ENCODE peak calls at places on chromosome 1, in four cellular contexts. One of them, this sample, is unnamed.

GRCh38 chr1:24027838-24028468 is 47.8 kb upstream of the SRSF10 start:
- DNase-seq in stimulated activated CD4-positive, alpha-beta T cell treated with anti-CD3 and anti-CD28 coated beads, Interleukin-15, amount 100 ng/mL, for 1 hour: no peak
- DNase-seq in sciatic nerve: no peak
- DNase-seq in GF-D8: no peak
- DNase-seq in this sample: no peak

GRCh38 chr1:33429846-33430750 is 797 bp downstream of the PHC2 start:
- DNase-seq in stimulated activated CD4-positive, alpha-beta T cell treated with anti-CD3 and anti-CD28 coated beads, Interleukin-15, amount 100 ng/mL, for 1 hour: no peak
- DNase-seq in sciatic nerve: peak; percentile 63
- DNase-seq in GF-D8: no peak
- DNase-seq in this sample: no peak

GRCh38 chr1:60746278-60746761 is 336.0 kb upstream of the NFIA start:
- DNase-seq in stimulated activated CD4-positive, alpha-beta T cell treated with anti-CD3 and anti-CD28 coated beads, Interleukin-15, amount 100 ng/mL, for 1 hour: no peak
- DNase-seq in sciatic nerve: peak; percentile 58
- DNase-seq in GF-D8: no peak
- DNase-seq in this sample: peak; percentile 76

GRCh38 chr1:45340816-45341215 is 576 bp upstream of the MUTYH start:
- DNase-seq in stimulated activated CD4-positive, alpha-beta T cell treated with anti-CD3 and anti-CD28 coated beads, Interleukin-15, amount 100 ng/mL, for 1 hour: no peak
- DNase-seq in sciatic nerve: no peak
- DNase-seq in GF-D8: no peak
- DNase-seq in this sample: no peak

GRCh38 chr1:111672338-111672737 is 52.7 kb downstream of the RAP1A start:
- DNase-seq in stimulated activated CD4-positive, alpha-beta T cell treated with anti-CD3 and anti-CD28 coated beads, Interleukin-15, amount 100 ng/mL, for 1 hour: no peak
- DNase-seq in sciatic nerve: no peak
- DNase-seq in GF-D8: no peak
- DNase-seq in this sample: no peak

GRCh38 chr1:195097316-195097715 is 1510.9 kb downstream of the KCNT2 start:
- DNase-seq in stimulated activated CD4-positive, alpha-beta T cell treated with anti-CD3 and anti-CD28 coated beads, Interleukin-15, amount 100 ng/mL, for 1 hour: no peak
- DNase-seq in sciatic nerve: no peak
- DNase-seq in GF-D8: no peak
- DNase-seq in this sample: no peak

GRCh38 chr1:62590255-62590969 is 6.9 kb upstream of the ANGPTL3 start:
- DNase-seq in stimulated activated CD4-positive, alpha-beta T cell treated with anti-CD3 and anti-CD28 coated beads, Interleukin-15, amount 100 ng/mL, for 1 hour: no peak
- DNase-seq in sciatic nerve: no peak
- DNase-seq in GF-D8: no peak
- DNase-seq in this sample: no peak

GRCh38 chr1:232300461-232300860 is 329.5 kb downstream of the SIPA1L2 start:
- DNase-seq in stimulated activated CD4-positive, alpha-beta T cell treated with anti-CD3 and anti-CD28 coated beads, Interleukin-15, amount 100 ng/mL, for 1 hour: no peak
- DNase-seq in sciatic nerve: no peak
- DNase-seq in GF-D8: no peak
- DNase-seq in this sample: no peak

GRCh38 chr1:74819062-74819461 is 86.1 kb downstream of the TYW3 start:
- DNase-seq in stimulated activated CD4-positive, alpha-beta T cell treated with anti-CD3 and anti-CD28 coated beads, Interleukin-15, amount 100 ng/mL, for 1 hour: no peak
- DNase-seq in sciatic nerve: no peak
- DNase-seq in GF-D8: no peak
- DNase-seq in this sample: no peak

GRCh38 chr1:33985656-33986055 is 121.8 kb downstream of the HMGB4 start:
- DNase-seq in stimulated activated CD4-positive, alpha-beta T cell treated with anti-CD3 and anti-CD28 coated beads, Interleukin-15, amount 100 ng/mL, for 1 hour: no peak
- DNase-seq in sciatic nerve: no peak
- DNase-seq in GF-D8: no peak
- DNase-seq in this sample: no peak

GRCh38 chr1:167617100-167617949 is 12.7 kb upstream of the RCSD1 start:
- DNase-seq in stimulated activated CD4-positive, alpha-beta T cell treated with anti-CD3 and anti-CD28 coated beads, Interleukin-15, amount 100 ng/mL, for 1 hour: no peak
- DNase-seq in sciatic nerve: no peak
- DNase-seq in GF-D8: peak; percentile 83
- DNase-seq in this sample: peak; percentile 82

GRCh38 chr1:205048382-205048781 is 5.4 kb downstream of the CNTN2 start:
- DNase-seq in stimulated activated CD4-positive, alpha-beta T cell treated with anti-CD3 and anti-CD28 coated beads, Interleukin-15, amount 100 ng/mL, for 1 hour: no peak
- DNase-seq in sciatic nerve: no peak
- DNase-seq in GF-D8: no peak
- DNase-seq in this sample: no peak

GRCh38 chr1:8055973-8056372 is 29.9 kb upstream of the ERRFI1 start:
- DNase-seq in stimulated activated CD4-positive, alpha-beta T cell treated with anti-CD3 and anti-CD28 coated beads, Interleukin-15, amount 100 ng/mL, for 1 hour: no peak
- DNase-seq in sciatic nerve: no peak
- DNase-seq in GF-D8: no peak
- DNase-seq in this sample: no peak

GRCh38 chr1:12166834-12167492 is at the start of gene TNFRSF1B:
- DNase-seq in stimulated activated CD4-positive, alpha-beta T cell treated with anti-CD3 and anti-CD28 coated beads, Interleukin-15, amount 100 ng/mL, for 1 hour: peak; percentile 52
- DNase-seq in sciatic nerve: peak; percentile 82
- DNase-seq in GF-D8: no peak
- DNase-seq in this sample: peak; percentile 93

GRCh38 chr1:91173379-91173890 is 151.6 kb upstream of the ZNF644 start:
- DNase-seq in stimulated activated CD4-positive, alpha-beta T cell treated with anti-CD3 and anti-CD28 coated beads, Interleukin-15, amount 100 ng/mL, for 1 hour: no peak
- DNase-seq in sciatic nerve: no peak
- DNase-seq in GF-D8: no peak
- DNase-seq in this sample: no peak

GRCh38 chr1:226135709-226136108 is 50.8 kb downstream of the ACBD3 start:
- DNase-seq in stimulated activated CD4-positive, alpha-beta T cell treated with anti-CD3 and anti-CD28 coated beads, Interleukin-15, amount 100 ng/mL, for 1 hour: no peak
- DNase-seq in sciatic nerve: no peak
- DNase-seq in GF-D8: no peak
- DNase-seq in this sample: peak; percentile 49

GRCh38 chr1:13828454-13829151 is 128.6 kb downstream of the PRDM2 start:
- DNase-seq in stimulated activated CD4-positive, alpha-beta T cell treated with anti-CD3 and anti-CD28 coated beads, Interleukin-15, amount 100 ng/mL, for 1 hour: no peak
- DNase-seq in sciatic nerve: no peak
- DNase-seq in GF-D8: no peak
- DNase-seq in this sample: no peak

GRCh38 chr1:163072658-163073057 is 3.5 kb downstream of the RGS4 start:
- DNase-seq in stimulated activated CD4-positive, alpha-beta T cell treated with anti-CD3 and anti-CD28 coated beads, Interleukin-15, amount 100 ng/mL, for 1 hour: no peak
- DNase-seq in sciatic nerve: no peak
- DNase-seq in GF-D8: no peak
- DNase-seq in this sample: no peak

GRCh38 chr1:111242805-111243523 is 15.5 kb downstream of the CHI3L2 start:
- DNase-seq in stimulated activated CD4-positive, alpha-beta T cell treated with anti-CD3 and anti-CD28 coated beads, Interleukin-15, amount 100 ng/mL, for 1 hour: no peak
- DNase-seq in sciatic nerve: no peak
- DNase-seq in GF-D8: no peak
- DNase-seq in this sample: no peak

GRCh38 chr1:113534130-113534817 is 144.0 kb downstream of the MAGI3 start:
- DNase-seq in stimulated activated CD4-positive, alpha-beta T cell treated with anti-CD3 and anti-CD28 coated beads, Interleukin-15, amount 100 ng/mL, for 1 hour: no peak
- DNase-seq in sciatic nerve: no peak
- DNase-seq in GF-D8: no peak
- DNase-seq in this sample: no peak

GRCh38 chr1:113868387-113869083 is 3.0 kb downstream of the PTPN22 start:
- DNase-seq in stimulated activated CD4-positive, alpha-beta T cell treated with anti-CD3 and anti-CD28 coated beads, Interleukin-15, amount 100 ng/mL, for 1 hour: no peak
- DNase-seq in sciatic nerve: no peak
- DNase-seq in GF-D8: no peak
- DNase-seq in this sample: no peak

GRCh38 chr1:173269490-173270230 is 62.5 kb upstream of the TNFSF4 start:
- DNase-seq in stimulated activated CD4-positive, alpha-beta T cell treated with anti-CD3 and anti-CD28 coated beads, Interleukin-15, amount 100 ng/mL, for 1 hour: no peak
- DNase-seq in sciatic nerve: no peak
- DNase-seq in GF-D8: no peak
- DNase-seq in this sample: no peak

GRCh38 chr1:10705953-10706352 is 90.5 kb downstream of the CASZ1 start:
- DNase-seq in stimulated activated CD4-positive, alpha-beta T cell treated with anti-CD3 and anti-CD28 coated beads, Interleukin-15, amount 100 ng/mL, for 1 hour: no peak
- DNase-seq in sciatic nerve: no peak
- DNase-seq in GF-D8: no peak
- DNase-seq in this sample: no peak

GRCh38 chr1:183231545-183231944 is 45.5 kb downstream of the LAMC2 start:
- DNase-seq in stimulated activated CD4-positive, alpha-beta T cell treated with anti-CD3 and anti-CD28 coated beads, Interleukin-15, amount 100 ng/mL, for 1 hour: no peak
- DNase-seq in sciatic nerve: no peak
- DNase-seq in GF-D8: no peak
- DNase-seq in this sample: no peak

GRCh38 chr1:236654957-236655356 is 31.3 kb upstream of the ACTN2 start:
- DNase-seq in stimulated activated CD4-positive, alpha-beta T cell treated with anti-CD3 and anti-CD28 coated beads, Interleukin-15, amount 100 ng/mL, for 1 hour: no peak
- DNase-seq in sciatic nerve: no peak
- DNase-seq in GF-D8: no peak
- DNase-seq in this sample: no peak

GRCh38 chr1:155884028-155884950 is 24.9 kb downstream of the SYT11 start:
- DNase-seq in stimulated activated CD4-positive, alpha-beta T cell treated with anti-CD3 and anti-CD28 coated beads, Interleukin-15, amount 100 ng/mL, for 1 hour: no peak
- DNase-seq in sciatic nerve: no peak
- DNase-seq in GF-D8: no peak
- DNase-seq in this sample: no peak